ENCODE peak calls at places on chromosomes 16 and 17, in six cellular contexts. P, B, A, G, R and J are unnamed samples.
A peak's percentile ranks its signal among the peaks of the same experiment; 100 is the strongest.

GRCh38 chr16:2212362-2213324 is 2.0 kb upstream of the BRICD5 start:
- DNase-seq in P (no peak), B (no peak), A (no peak), G (peak; percentile 83), R (no peak), J (peak; percentile 89)

GRCh38 chr16:23114131-23114904 is 34.9 kb downstream of the USP31 start:
- DNase-seq in P (no peak), B (no peak), A (no peak), G (peak; percentile 39), R (no peak), J (no peak)

GRCh38 chr16:85448557-85449194 is 164.4 kb upstream of the GSE1 start:
- DNase-seq in P (no peak), B (peak; percentile 92), A (no peak), G (no peak), R (peak; percentile 89), J (no peak)

GRCh38 chr17:32998111-32998892 is 6.7 kb downstream of the SPACA3 start:
- DNase-seq in P (peak; percentile 32), B (peak; percentile 92), A (peak; percentile 47), G (peak; percentile 82), R (peak; percentile 82), J (peak; percentile 4)

GRCh38 chr16:23577493-23577892 is 18.6 kb downstream of the NDUFAB1 start:
- DNase-seq in P (no peak), B (no peak), A (no peak), G (no peak), R (no peak), J (no peak)

GRCh38 chr17:4559139-4559791 is 1.1 kb downstream of the GGT6 start:
- DNase-seq in P (no peak), B (no peak), A (no peak), G (peak; percentile 14), R (no peak), J (no peak)

GRCh38 chr16:87246269-87247065 is 70.7 kb downstream of the C16orf95 start:
- DNase-seq in P (no peak), B (no peak), A (no peak), G (no peak), R (no peak), J (no peak)

GRCh38 chr16:21033707-21034106 is 116.9 kb downstream of the DNAH3 start:
- DNase-seq in P (no peak), B (no peak), A (no peak), G (peak; percentile 77), R (peak; percentile 31), J (no peak)

GRCh38 chr16:3987231-3987630 is 106.7 kb upstream of the CREBBP start:
- DNase-seq in P (no peak), B (no peak), A (no peak), G (no peak), R (no peak), J (no peak)

GRCh38 chr17:82058230-82058854 is 6.6 kb downstream of the GPS1 start:
- DNase-seq in P (no peak), B (no peak), A (no peak), G (no peak), R (no peak), J (no peak)

GRCh38 chr16:3858809-3859208 is 21.7 kb downstream of the CREBBP start:
- DNase-seq in P (no peak), B (no peak), A (no peak), G (no peak), R (no peak), J (no peak)

GRCh38 chr16:89828199-89828869 is at the start of gene SPIRE2:
- DNase-seq in P (peak; percentile 46), B (peak; percentile 91), A (peak; percentile 66), G (peak; percentile 82), R (peak; percentile 76), J (peak; percentile 8)

GRCh38 chr16:55510185-55510805 is 1.4 kb downstream of the LPCAT2 start:
- DNase-seq in P (no peak), B (no peak), A (no peak), G (no peak), R (no peak), J (no peak)

GRCh38 chr16:34801875-34802274 is 1342.5 kb downstream of the TP53TG3F start:
- DNase-seq in P (no peak), B (no peak), A (no peak), G (peak; percentile 6), R (no peak), J (no peak)

GRCh38 chr17:49993423-49994037 is 1.5 kb downstream of the DLX3 start:
- DNase-seq in P (no peak), B (peak; percentile 27), A (no peak), G (no peak), R (peak; percentile 25), J (no peak)

GRCh38 chr16:88633684-88634140 is 4.7 kb upstream of the IL17C start:
- DNase-seq in P (no peak), B (peak; percentile 54), A (no peak), G (no peak), R (peak; percentile 43), J (no peak)

GRCh38 chr17:82241926-82242697 is 13.3 kb downstream of the SLC16A3 start:
- DNase-seq in P (no peak), B (no peak), A (no peak), G (peak; percentile 70), R (peak; percentile 73), J (no peak)

GRCh38 chr16:3755249-3755648 is 37.9 kb upstream of the TRAP1 start:
- DNase-seq in P (no peak), B (no peak), A (no peak), G (no peak), R (no peak), J (no peak)

GRCh38 chr17:57550671-57551315 is 194.3 kb downstream of the CCDC182 start:
- DNase-seq in P (no peak), B (no peak), A (no peak), G (no peak), R (no peak), J (no peak)

GRCh38 chr16:17350212-17350611 is 120.5 kb downstream of the XYLT1 start:
- DNase-seq in P (no peak), B (no peak), A (no peak), G (no peak), R (no peak), J (no peak)

GRCh38 chr17:57956311-57957119 is 1.3 kb upstream of the CUEDC1 start:
- DNase-seq in P (no peak), B (no peak), A (no peak), G (no peak), R (no peak), J (no peak)

GRCh38 chr17:6654816-6655731 is 3.5 kb downstream of the C17orf100 start:
- DNase-seq in P (no peak), B (no peak), A (no peak), G (peak; percentile 45), R (no peak), J (no peak)

GRCh38 chr17:12983986-12984932 is 33.6 kb downstream of the ELAC2 start:
- DNase-seq in P (peak; percentile 99), B (no peak), A (peak; percentile 91), G (peak; percentile 83), R (no peak), J (no peak)

GRCh38 chr17:42879596-42879985 is 21.0 kb upstream of the G6PC1 start:
- DNase-seq in P (no peak), B (no peak), A (peak; percentile 6), G (no peak), R (no peak), J (no peak)

GRCh38 chr16:12753203-12754023 is 50.3 kb downstream of the CPPED1 start:
- DNase-seq in P (no peak), B (no peak), A (no peak), G (no peak), R (no peak), J (no peak)

GRCh38 chr16:23679274-23679985 is 741 bp downstream of the PLK1 start:
- DNase-seq in P (no peak), B (peak; percentile 55), A (peak; percentile 28), G (no peak), R (peak; percentile 60), J (no peak)

GRCh38 chr16:263944-264343 is 11.8 kb downstream of the RGS11 start:
- DNase-seq in P (no peak), B (no peak), A (no peak), G (no peak), R (no peak), J (no peak)

GRCh38 chr17:13953871-13954270 is 115.4 kb upstream of the COX10 start:
- DNase-seq in P (no peak), B (no peak), A (no peak), G (no peak), R (no peak), J (no peak)

GRCh38 chr16:86823125-86823524 is 244.8 kb downstream of the FOXL1 start:
- DNase-seq in P (no peak), B (no peak), A (peak; percentile 61), G (no peak), R (no peak), J (no peak)

DNA sequence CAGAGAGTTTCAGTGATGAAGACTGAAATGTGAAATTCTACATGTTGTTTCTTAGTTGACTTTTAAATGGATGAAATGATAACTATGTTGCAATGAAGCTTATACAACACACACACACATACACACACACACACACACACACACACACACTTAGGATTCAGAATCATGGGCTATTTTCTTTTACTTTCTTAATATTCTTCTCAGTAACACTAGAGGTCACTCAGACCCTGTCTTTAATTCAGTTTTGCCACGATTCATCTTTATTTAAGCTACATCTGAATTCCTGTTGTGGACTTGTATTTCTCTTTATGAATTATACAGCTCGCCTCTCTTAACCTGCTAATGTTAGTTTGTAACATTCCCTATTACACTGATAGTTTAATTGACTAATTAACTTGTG is 109.6 kb upstream of the GOT2 start:
- DNase-seq in P (peak; percentile 38), B (peak; percentile 13), A (peak; percentile 40), G (no peak), R (no peak), J (no peak)
- TF ChIP-seq CTCF in P (no peak), B (peak; percentile 17), A (peak; percentile 15), G (no peak), R (peak; percentile 24), J (peak; percentile 55)

GRCh38 chr17:48724241-48725004 is 1.4 kb downstream of the PRAC2 start:
- DNase-seq in P (peak; percentile 57), B (peak; percentile 94), A (peak; percentile 70), G (peak; percentile 86), R (peak; percentile 89), J (no peak)
- TF ChIP-seq CTCF in P (peak; percentile 81), B (peak; percentile 98), A (peak; percentile 83), G (peak; percentile 68), R (peak; percentile 76), J (peak; percentile 72)

DNA sequence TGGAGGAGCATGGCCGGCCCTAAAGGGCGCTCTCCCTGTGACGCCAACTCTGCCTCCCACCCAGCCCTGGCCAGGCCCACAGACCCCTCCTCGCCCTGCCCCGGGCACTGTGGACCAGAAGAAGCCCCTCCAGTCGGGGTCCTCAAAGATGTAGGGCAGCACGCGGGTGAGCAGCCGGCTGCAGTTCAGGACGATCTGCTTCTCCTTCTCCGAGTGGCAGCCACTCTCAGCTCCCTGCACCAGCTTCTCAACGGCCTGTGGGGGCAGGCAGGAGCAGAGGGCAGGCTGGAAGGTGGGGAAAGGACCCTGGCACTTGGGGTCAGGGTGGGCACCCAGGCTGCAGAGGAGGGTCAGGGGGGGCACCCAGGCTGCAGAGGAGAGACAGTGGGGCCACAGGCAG is 8.9 kb downstream of the HID1 start:
- DNase-seq in P (no peak), B (no peak), A (no peak), G (no peak), R (no peak), J (no peak)
- TF ChIP-seq CTCF in P (peak; percentile 19), B (no peak), A (no peak), G (no peak), R (peak; percentile 16), J (no peak)

DNA sequence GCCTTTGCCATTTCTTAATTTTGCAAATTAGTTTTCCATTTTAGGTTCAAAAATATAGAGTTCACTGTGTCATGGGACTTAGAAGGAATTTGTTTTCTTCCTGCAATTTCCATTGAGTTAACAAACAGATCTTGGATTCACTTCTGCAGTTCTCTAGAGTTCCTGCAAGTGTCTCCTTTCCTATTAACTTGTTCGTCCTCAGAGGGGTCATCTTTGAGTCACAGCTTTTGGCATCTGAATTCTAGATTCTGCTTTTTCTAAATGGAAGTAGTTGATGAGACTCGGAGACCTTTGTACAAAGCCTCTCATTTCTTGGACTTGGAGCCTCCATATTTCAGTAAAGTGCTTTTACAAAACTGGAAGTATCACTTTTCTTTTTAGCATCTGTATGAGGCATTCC is 323.3 kb downstream of the BCAS3 start:
- DNase-seq in P (peak; percentile 2), B (peak; percentile 9), A (peak; percentile 43), G (no peak), R (no peak), J (no peak)
- TF ChIP-seq CTCF in P (peak; percentile 39), B (no peak), A (peak; percentile 44), G (no peak), R (peak; percentile 45), J (no peak)